ENCODE peak calls at places on chromosomes 7 and 10, in seven cellular contexts. One of them, this sample, is unnamed.

GRCh38 chr10:70052462-70053211 is at the start of gene MACROH2A2:
- DNase-seq in H54: no peak
- DNase-seq in Peyer's patch: peak
- DNase-seq in HL-60: no peak
- DNase-seq in HFF-Myc: no peak
- DNase-seq in NCI-H226: peak
- DNase-seq in stimulated activated CD4-positive, alpha-beta T cell treated with anti-CD3 and anti-CD28 coated beads, Interleukin-1b, Interleukin-23, amount 100 ng/mL, for 24 hours: no peak
- DNase-seq in this sample: peak

GRCh38 chr7:381211-382117 is 91.5 kb downstream of the FOXL3 start:
- DNase-seq in H54: no peak
- DNase-seq in Peyer's patch: peak
- DNase-seq in HL-60: no peak
- DNase-seq in HFF-Myc: no peak
- DNase-seq in NCI-H226: no peak
- DNase-seq in stimulated activated CD4-positive, alpha-beta T cell treated with anti-CD3 and anti-CD28 coated beads, Interleukin-1b, Interleukin-23, amount 100 ng/mL, for 24 hours: no peak
- DNase-seq in this sample: no peak

GRCh38 chr7:6271091-6271658 is 1.2 kb downstream of the CYTH3 start:
- DNase-seq in H54: peak
- DNase-seq in Peyer's patch: peak
- DNase-seq in HL-60: no peak
- DNase-seq in HFF-Myc: no peak
- DNase-seq in NCI-H226: peak
- DNase-seq in stimulated activated CD4-positive, alpha-beta T cell treated with anti-CD3 and anti-CD28 coated beads, Interleukin-1b, Interleukin-23, amount 100 ng/mL, for 24 hours: no peak
- DNase-seq in this sample: peak

GRCh38 chr10:88991161-88991899 is 732 bp downstream of the FAS start:
- DNase-seq in H54: peak
- DNase-seq in Peyer's patch: peak
- DNase-seq in HL-60: no peak
- DNase-seq in HFF-Myc: no peak
- DNase-seq in NCI-H226: peak
- DNase-seq in stimulated activated CD4-positive, alpha-beta T cell treated with anti-CD3 and anti-CD28 coated beads, Interleukin-1b, Interleukin-23, amount 100 ng/mL, for 24 hours: peak
- DNase-seq in this sample: peak

GRCh38 chr7:99258501-99258900 is 14.1 kb upstream of the MYH16 start:
- DNase-seq in H54: no peak
- DNase-seq in Peyer's patch: no peak
- DNase-seq in HL-60: no peak
- DNase-seq in HFF-Myc: no peak
- DNase-seq in NCI-H226: peak
- DNase-seq in stimulated activated CD4-positive, alpha-beta T cell treated with anti-CD3 and anti-CD28 coated beads, Interleukin-1b, Interleukin-23, amount 100 ng/mL, for 24 hours: no peak
- DNase-seq in this sample: no peak

GRCh38 chr10:127679642-127680255 is 57.2 kb upstream of the FOXI2 start:
- DNase-seq in H54: no peak
- DNase-seq in Peyer's patch: no peak
- DNase-seq in HL-60: no peak
- DNase-seq in HFF-Myc: no peak
- DNase-seq in NCI-H226: no peak
- DNase-seq in stimulated activated CD4-positive, alpha-beta T cell treated with anti-CD3 and anti-CD28 coated beads, Interleukin-1b, Interleukin-23, amount 100 ng/mL, for 24 hours: no peak
- DNase-seq in this sample: no peak

GRCh38 chr7:64516451-64516850 is 46.4 kb downstream of the ZNF680 start:
- DNase-seq in H54: no peak
- DNase-seq in Peyer's patch: no peak
- DNase-seq in HL-60: no peak
- DNase-seq in HFF-Myc: no peak
- DNase-seq in NCI-H226: no peak
- DNase-seq in stimulated activated CD4-positive, alpha-beta T cell treated with anti-CD3 and anti-CD28 coated beads, Interleukin-1b, Interleukin-23, amount 100 ng/mL, for 24 hours: no peak
- DNase-seq in this sample: no peak

GRCh38 chr7:75644599-75644998 is 94.1 kb downstream of the HIP1 start:
- DNase-seq in H54: no peak
- DNase-seq in Peyer's patch: no peak
- DNase-seq in HL-60: no peak
- DNase-seq in HFF-Myc: no peak
- DNase-seq in NCI-H226: no peak
- DNase-seq in stimulated activated CD4-positive, alpha-beta T cell treated with anti-CD3 and anti-CD28 coated beads, Interleukin-1b, Interleukin-23, amount 100 ng/mL, for 24 hours: no peak
- DNase-seq in this sample: no peak

GRCh38 chr7:31788891-31789680 is 102.1 kb downstream of the PPP1R17 start:
- DNase-seq in H54: no peak
- DNase-seq in Peyer's patch: no peak
- DNase-seq in HL-60: no peak
- DNase-seq in HFF-Myc: no peak
- DNase-seq in NCI-H226: no peak
- DNase-seq in stimulated activated CD4-positive, alpha-beta T cell treated with anti-CD3 and anti-CD28 coated beads, Interleukin-1b, Interleukin-23, amount 100 ng/mL, for 24 hours: no peak
- DNase-seq in this sample: peak

GRCh38 chr10:4183761-4184261 is 398.8 kb upstream of the KLF6 start:
- DNase-seq in H54: no peak
- DNase-seq in Peyer's patch: no peak
- DNase-seq in HL-60: no peak
- DNase-seq in HFF-Myc: no peak
- DNase-seq in NCI-H226: no peak
- DNase-seq in stimulated activated CD4-positive, alpha-beta T cell treated with anti-CD3 and anti-CD28 coated beads, Interleukin-1b, Interleukin-23, amount 100 ng/mL, for 24 hours: no peak
- DNase-seq in this sample: peak

GRCh38 chr10:59079386-59080226 is 96.8 kb upstream of the PHYHIPL start:
- DNase-seq in H54: peak
- DNase-seq in Peyer's patch: no peak
- DNase-seq in HL-60: no peak
- DNase-seq in HFF-Myc: peak
- DNase-seq in NCI-H226: peak
- DNase-seq in stimulated activated CD4-positive, alpha-beta T cell treated with anti-CD3 and anti-CD28 coated beads, Interleukin-1b, Interleukin-23, amount 100 ng/mL, for 24 hours: no peak
- DNase-seq in this sample: peak

GRCh38 chr7:41916450-41916927 is 213.6 kb upstream of the INHBA start:
- DNase-seq in H54: peak
- DNase-seq in Peyer's patch: no peak
- DNase-seq in HL-60: no peak
- DNase-seq in HFF-Myc: peak
- DNase-seq in NCI-H226: peak
- DNase-seq in stimulated activated CD4-positive, alpha-beta T cell treated with anti-CD3 and anti-CD28 coated beads, Interleukin-1b, Interleukin-23, amount 100 ng/mL, for 24 hours: no peak
- DNase-seq in this sample: peak

GRCh38 chr7:113086431-113086888 is at the start of gene GPR85:
- DNase-seq in H54: peak
- DNase-seq in Peyer's patch: peak
- DNase-seq in HL-60: peak
- DNase-seq in HFF-Myc: no peak
- DNase-seq in NCI-H226: no peak
- DNase-seq in stimulated activated CD4-positive, alpha-beta T cell treated with anti-CD3 and anti-CD28 coated beads, Interleukin-1b, Interleukin-23, amount 100 ng/mL, for 24 hours: no peak
- DNase-seq in this sample: peak

GRCh38 chr7:151745706-151746105 is 131.2 kb downstream of the PRKAG2 start:
- DNase-seq in H54: no peak
- DNase-seq in Peyer's patch: no peak
- DNase-seq in HL-60: no peak
- DNase-seq in HFF-Myc: no peak
- DNase-seq in NCI-H226: no peak
- DNase-seq in stimulated activated CD4-positive, alpha-beta T cell treated with anti-CD3 and anti-CD28 coated beads, Interleukin-1b, Interleukin-23, amount 100 ng/mL, for 24 hours: no peak
- DNase-seq in this sample: no peak

GRCh38 chr7:27178366-27178765 is 4.2 kb upstream of the HOXA10 start:
- DNase-seq in H54: no peak
- DNase-seq in Peyer's patch: peak
- DNase-seq in HL-60: no peak
- DNase-seq in HFF-Myc: no peak
- DNase-seq in NCI-H226: no peak
- DNase-seq in stimulated activated CD4-positive, alpha-beta T cell treated with anti-CD3 and anti-CD28 coated beads, Interleukin-1b, Interleukin-23, amount 100 ng/mL, for 24 hours: no peak
- DNase-seq in this sample: no peak

GRCh38 chr7:38178695-38179344 is 775 bp downstream of the STARD3NL start:
- DNase-seq in H54: no peak
- DNase-seq in Peyer's patch: no peak
- DNase-seq in HL-60: no peak
- DNase-seq in HFF-Myc: no peak
- DNase-seq in NCI-H226: peak
- DNase-seq in stimulated activated CD4-positive, alpha-beta T cell treated with anti-CD3 and anti-CD28 coated beads, Interleukin-1b, Interleukin-23, amount 100 ng/mL, for 24 hours: no peak
- DNase-seq in this sample: no peak

GRCh38 chr7:104059103-104059502 is 69.6 kb upstream of the RELN start:
- DNase-seq in H54: no peak
- DNase-seq in Peyer's patch: no peak
- DNase-seq in HL-60: no peak
- DNase-seq in HFF-Myc: no peak
- DNase-seq in NCI-H226: no peak
- DNase-seq in stimulated activated CD4-positive, alpha-beta T cell treated with anti-CD3 and anti-CD28 coated beads, Interleukin-1b, Interleukin-23, amount 100 ng/mL, for 24 hours: no peak
- DNase-seq in this sample: no peak

GRCh38 chr10:32972454-32972853 is 14.4 kb upstream of the ITGB1 start:
- DNase-seq in H54: no peak
- DNase-seq in Peyer's patch: no peak
- DNase-seq in HL-60: no peak
- DNase-seq in HFF-Myc: no peak
- DNase-seq in NCI-H226: no peak
- DNase-seq in stimulated activated CD4-positive, alpha-beta T cell treated with anti-CD3 and anti-CD28 coated beads, Interleukin-1b, Interleukin-23, amount 100 ng/mL, for 24 hours: no peak
- DNase-seq in this sample: no peak

GRCh38 chr7:104052979-104053378 is 63.5 kb upstream of the RELN start:
- DNase-seq in H54: no peak
- DNase-seq in Peyer's patch: no peak
- DNase-seq in HL-60: no peak
- DNase-seq in HFF-Myc: no peak
- DNase-seq in NCI-H226: no peak
- DNase-seq in stimulated activated CD4-positive, alpha-beta T cell treated with anti-CD3 and anti-CD28 coated beads, Interleukin-1b, Interleukin-23, amount 100 ng/mL, for 24 hours: no peak
- DNase-seq in this sample: no peak

GRCh38 chr10:125112697-125113494 is 47.5 kb downstream of the CTBP2 start:
- DNase-seq in H54: no peak
- DNase-seq in Peyer's patch: no peak
- DNase-seq in HL-60: no peak
- DNase-seq in HFF-Myc: no peak
- DNase-seq in NCI-H226: no peak
- DNase-seq in stimulated activated CD4-positive, alpha-beta T cell treated with anti-CD3 and anti-CD28 coated beads, Interleukin-1b, Interleukin-23, amount 100 ng/mL, for 24 hours: no peak
- DNase-seq in this sample: peak